ENCODE peak calls at places on chromosome 14, in nine cellular contexts. One of them, this sample, is unnamed. For H3K27me3, the result is how much of the 10 kb centered on the place peaks cover.

GRCh38 chr14:64983439-64984310 is 3.0 kb upstream of the FNTB start:
- DNase-seq in GM23248: peak
- DNase-seq in bronchial epithelial cell: peak
- DNase-seq in hepatocyte: peak
- DNase-seq in effector memory CD4-positive, alpha-beta T cell: no peak
- DNase-seq in HepG2: peak
- DNase-seq in Peyer's patch: no peak
- DNase-seq in body of pancreas: peak
- DNase-seq in tibial nerve: no peak
- DNase-seq in this sample: peak

GRCh38 chr14:89096946-89097345 is 272.5 kb downstream of the TTC8 start:
- DNase-seq in body of pancreas: no peak
- DNase-seq in bronchial epithelial cell: no peak
- DNase-seq in HepG2: no peak
- DNase-seq in hepatocyte: no peak
- DNase-seq in effector memory CD4-positive, alpha-beta T cell: no peak
- DNase-seq in Peyer's patch: no peak
- DNase-seq in GM23248: no peak
- DNase-seq in tibial nerve: no peak
- DNase-seq in this sample: no peak

GRCh38 chr14:61568572-61569011 is 126.7 kb upstream of the HIF1A start:
- DNase-seq in GM23248: no peak
- DNase-seq in effector memory CD4-positive, alpha-beta T cell: peak
- DNase-seq in bronchial epithelial cell: no peak
- DNase-seq in Peyer's patch: peak
- DNase-seq in HepG2: no peak
- DNase-seq in body of pancreas: peak
- DNase-seq in tibial nerve: no peak
- DNase-seq in hepatocyte: no peak
- DNase-seq in this sample: peak

GRCh38 chr14:75520852-75521251 is 1.4 kb upstream of the BATF start:
- DNase-seq in GM23248: no peak
- DNase-seq in hepatocyte: no peak
- DNase-seq in tibial nerve: no peak
- DNase-seq in effector memory CD4-positive, alpha-beta T cell: no peak
- DNase-seq in HepG2: no peak
- DNase-seq in bronchial epithelial cell: no peak
- DNase-seq in body of pancreas: no peak
- DNase-seq in Peyer's patch: no peak
- DNase-seq in this sample: no peak

GRCh38 chr14:52918486-52918885 is 32.4 kb downstream of the FERMT2 start:
- DNase-seq in hepatocyte: no peak
- DNase-seq in HepG2: no peak
- DNase-seq in GM23248: peak
- DNase-seq in Peyer's patch: no peak
- DNase-seq in tibial nerve: no peak
- DNase-seq in effector memory CD4-positive, alpha-beta T cell: peak
- DNase-seq in body of pancreas: no peak
- DNase-seq in bronchial epithelial cell: peak
- DNase-seq in this sample: no peak

GRCh38 chr14:28766505-28767238 is at the start of gene FOXG1:
- DNase-seq in tibial nerve: no peak
- DNase-seq in effector memory CD4-positive, alpha-beta T cell: no peak
- DNase-seq in GM23248: peak
- DNase-seq in body of pancreas: no peak
- DNase-seq in hepatocyte: no peak
- DNase-seq in bronchial epithelial cell: no peak
- DNase-seq in Peyer's patch: no peak
- DNase-seq in HepG2: no peak
- DNase-seq in this sample: peak

GRCh38 chr14:53946404-53947400 is 9.9 kb downstream of the BMP4 start:
- DNase-seq in effector memory CD4-positive, alpha-beta T cell: no peak
- DNase-seq in hepatocyte: peak
- DNase-seq in GM23248: no peak
- DNase-seq in bronchial epithelial cell: no peak
- DNase-seq in body of pancreas: peak
- DNase-seq in tibial nerve: no peak
- DNase-seq in Peyer's patch: no peak
- DNase-seq in HepG2: no peak
- DNase-seq in this sample: no peak

GRCh38 chr14:24880689-24881088 is 169.3 kb downstream of the STXBP6 start:
- DNase-seq in GM23248: peak
- DNase-seq in hepatocyte: no peak
- DNase-seq in tibial nerve: no peak
- DNase-seq in HepG2: no peak
- DNase-seq in effector memory CD4-positive, alpha-beta T cell: no peak
- DNase-seq in body of pancreas: no peak
- DNase-seq in Peyer's patch: no peak
- DNase-seq in bronchial epithelial cell: no peak
- DNase-seq in this sample: no peak

GRCh38 chr14:90649096-90649495 is 167.1 kb downstream of the TTC7B start:
- DNase-seq in Peyer's patch: no peak
- DNase-seq in hepatocyte: no peak
- DNase-seq in HepG2: no peak
- DNase-seq in body of pancreas: no peak
- DNase-seq in GM23248: no peak
- DNase-seq in tibial nerve: no peak
- DNase-seq in bronchial epithelial cell: no peak
- DNase-seq in effector memory CD4-positive, alpha-beta T cell: no peak
- DNase-seq in this sample: peak

GRCh38 chr14:76101384-76101783 is 50.3 kb upstream of the GPATCH2L start:
- DNase-seq in body of pancreas: no peak
- DNase-seq in Peyer's patch: no peak
- DNase-seq in hepatocyte: no peak
- DNase-seq in effector memory CD4-positive, alpha-beta T cell: no peak
- DNase-seq in HepG2: no peak
- DNase-seq in bronchial epithelial cell: no peak
- DNase-seq in GM23248: peak
- DNase-seq in tibial nerve: no peak
- DNase-seq in this sample: no peak

GRCh38 chr14:75249251-75249957 is 29.2 kb upstream of the FOS start:
- DNase-seq in body of pancreas: peak
- DNase-seq in bronchial epithelial cell: peak
- DNase-seq in HepG2: no peak
- DNase-seq in effector memory CD4-positive, alpha-beta T cell: peak
- DNase-seq in tibial nerve: no peak
- DNase-seq in GM23248: no peak
- DNase-seq in Peyer's patch: peak
- DNase-seq in hepatocyte: no peak
- DNase-seq in this sample: no peak

GRCh38 chr14:71206766-71207371 is 299.6 kb downstream of the PCNX1 start:
- DNase-seq in bronchial epithelial cell: peak
- DNase-seq in HepG2: no peak
- DNase-seq in body of pancreas: peak
- DNase-seq in GM23248: peak
- DNase-seq in effector memory CD4-positive, alpha-beta T cell: no peak
- DNase-seq in tibial nerve: no peak
- DNase-seq in hepatocyte: no peak
- DNase-seq in Peyer's patch: no peak
- DNase-seq in this sample: no peak

DNA sequence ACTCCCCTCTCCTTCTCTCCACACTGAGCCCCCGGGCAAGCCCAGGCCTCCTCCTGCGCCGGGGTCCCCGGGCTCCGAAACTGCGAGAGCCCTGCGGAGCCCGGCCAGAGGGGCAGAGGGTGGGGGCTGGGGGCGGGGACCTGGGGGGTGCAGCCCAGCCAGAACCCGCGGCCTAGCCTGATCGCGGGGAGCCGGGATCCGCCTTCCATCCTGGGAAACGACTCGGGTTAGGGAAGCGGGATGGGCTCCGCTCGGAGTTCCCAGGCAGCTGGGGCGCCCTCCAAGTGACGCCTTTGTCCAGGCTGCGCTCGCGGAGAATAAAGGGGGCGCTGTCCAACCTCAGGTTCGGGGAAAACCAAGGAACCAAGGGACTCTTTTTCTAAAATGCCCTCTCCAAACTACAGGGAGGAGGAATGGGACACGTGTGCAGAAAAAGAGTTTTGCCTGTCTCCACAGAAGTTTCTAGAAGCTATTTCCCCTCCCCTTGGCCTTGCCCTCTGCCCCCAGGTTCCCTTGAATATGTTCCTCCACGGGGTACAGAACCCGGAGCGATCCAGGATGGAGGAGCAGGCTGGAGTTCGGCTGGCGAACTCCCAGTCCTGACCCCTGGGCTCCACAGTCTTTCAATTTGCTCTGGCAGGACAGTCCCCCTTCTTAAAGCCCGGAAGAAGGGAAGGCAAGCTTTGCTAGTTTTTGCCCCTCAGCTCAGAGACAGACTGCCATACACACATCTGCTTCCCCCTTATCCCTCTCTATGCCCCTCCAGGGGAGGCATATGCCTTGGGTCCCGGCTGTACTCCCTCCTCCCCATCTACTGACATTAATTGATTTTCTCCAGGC is 13.9 kb downstream of the NKX2-1 start:
- DNase-seq in bronchial epithelial cell: no peak
- DNase-seq in GM23248: no peak
- DNase-seq in Peyer's patch: no peak
- DNase-seq in effector memory CD4-positive, alpha-beta T cell: no peak
- DNase-seq in HepG2: no peak
- DNase-seq in hepatocyte: no peak
- DNase-seq in body of pancreas: no peak
- DNase-seq in tibial nerve: no peak
- DNase-seq in this sample: peak
- H3K27me3 ChIP-seq in bronchial epithelial cell: under half
- H3K27me3 ChIP-seq in GM23248: half or more
- H3K27me3 ChIP-seq in Peyer's patch: half or more
- H3K27me3 ChIP-seq in effector memory CD4-positive, alpha-beta T cell: under half
- H3K27me3 ChIP-seq in HepG2: under half
- H3K27me3 ChIP-seq in hepatocyte: half or more
- H3K27me3 ChIP-seq in body of pancreas: half or more
- H3K27me3 ChIP-seq in tibial nerve: under half
- H3K27me3 ChIP-seq in this sample: half or more

GRCh38 chr14:105085766-105086165 is 20.5 kb upstream of the GPR132 start:
- DNase-seq in bronchial epithelial cell: no peak
- DNase-seq in body of pancreas: no peak
- DNase-seq in GM23248: no peak
- DNase-seq in tibial nerve: no peak
- DNase-seq in effector memory CD4-positive, alpha-beta T cell: no peak
- DNase-seq in HepG2: no peak
- DNase-seq in hepatocyte: peak
- DNase-seq in Peyer's patch: peak
- DNase-seq in this sample: no peak
- H3K27me3 ChIP-seq in bronchial epithelial cell: under half
- H3K27me3 ChIP-seq in body of pancreas: under half
- H3K27me3 ChIP-seq in GM23248: under half
- H3K27me3 ChIP-seq in tibial nerve: under half
- H3K27me3 ChIP-seq in effector memory CD4-positive, alpha-beta T cell: under half
- H3K27me3 ChIP-seq in HepG2: under half
- H3K27me3 ChIP-seq in hepatocyte: under half
- H3K27me3 ChIP-seq in Peyer's patch: under half
- H3K27me3 ChIP-seq in this sample: under half

DNA sequence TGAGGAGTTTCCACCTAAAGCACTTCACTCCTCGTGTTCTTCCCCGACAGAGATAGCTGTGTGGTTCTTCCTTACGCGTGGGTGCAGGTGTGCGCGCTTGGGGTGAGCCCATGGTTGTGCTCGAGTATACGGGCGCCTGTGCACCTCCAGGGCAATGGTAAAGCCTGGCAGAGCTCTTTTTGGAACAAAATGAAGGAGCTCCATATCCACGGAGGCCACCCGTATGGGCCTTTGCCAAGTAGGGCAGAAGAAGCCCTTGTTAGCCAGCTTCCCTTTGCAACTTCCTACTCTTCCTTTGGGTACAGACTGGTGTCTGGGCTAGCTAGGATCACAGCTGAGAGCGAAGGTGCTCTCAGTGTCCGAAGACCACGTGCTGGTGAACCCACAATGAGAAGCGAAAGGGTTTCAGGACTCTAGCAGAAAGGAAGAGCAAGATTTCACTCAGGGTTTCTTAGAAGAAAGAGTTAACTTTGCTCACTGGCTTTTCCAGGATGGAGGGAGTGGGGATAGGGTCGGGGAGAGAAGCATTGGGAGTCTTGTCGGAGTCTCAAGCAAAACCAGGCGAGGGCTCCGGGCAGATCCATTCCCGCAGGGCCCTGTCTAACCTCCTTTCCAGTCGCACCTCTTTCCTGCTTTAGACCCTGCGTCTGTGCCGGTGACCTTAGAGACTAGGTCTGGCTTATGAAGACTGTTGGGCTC is 977 bp upstream of the LRFN5 start:
- DNase-seq in HepG2: no peak
- DNase-seq in tibial nerve: no peak
- DNase-seq in bronchial epithelial cell: no peak
- DNase-seq in GM23248: peak
- DNase-seq in Peyer's patch: no peak
- DNase-seq in body of pancreas: no peak
- DNase-seq in effector memory CD4-positive, alpha-beta T cell: no peak
- DNase-seq in hepatocyte: peak
- DNase-seq in this sample: peak
- H3K27me3 ChIP-seq in HepG2: under half
- H3K27me3 ChIP-seq in tibial nerve: under half
- H3K27me3 ChIP-seq in bronchial epithelial cell: under half
- H3K27me3 ChIP-seq in GM23248: under half
- H3K27me3 ChIP-seq in Peyer's patch: under half
- H3K27me3 ChIP-seq in body of pancreas: under half
- H3K27me3 ChIP-seq in effector memory CD4-positive, alpha-beta T cell: under half
- H3K27me3 ChIP-seq in hepatocyte: under half
- H3K27me3 ChIP-seq in this sample: under half

GRCh38 chr14:56570295-56570694 is 9.3 kb upstream of the TMEM260 start:
- DNase-seq in tibial nerve: no peak
- DNase-seq in bronchial epithelial cell: no peak
- DNase-seq in HepG2: no peak
- DNase-seq in effector memory CD4-positive, alpha-beta T cell: no peak
- DNase-seq in GM23248: no peak
- DNase-seq in Peyer's patch: no peak
- DNase-seq in hepatocyte: no peak
- DNase-seq in body of pancreas: no peak
- DNase-seq in this sample: no peak
- H3K27me3 ChIP-seq in tibial nerve: under half
- H3K27me3 ChIP-seq in bronchial epithelial cell: under half
- H3K27me3 ChIP-seq in HepG2: under half
- H3K27me3 ChIP-seq in effector memory CD4-positive, alpha-beta T cell: under half
- H3K27me3 ChIP-seq in GM23248: under half
- H3K27me3 ChIP-seq in Peyer's patch: under half
- H3K27me3 ChIP-seq in hepatocyte: under half
- H3K27me3 ChIP-seq in body of pancreas: under half
- H3K27me3 ChIP-seq in this sample: under half

GRCh38 chr14:85531594-85532391 is 1.8 kb downstream of the FLRT2 start:
- DNase-seq in tibial nerve: peak
- DNase-seq in body of pancreas: peak
- DNase-seq in GM23248: peak
- DNase-seq in bronchial epithelial cell: peak
- DNase-seq in Peyer's patch: no peak
- DNase-seq in HepG2: no peak
- DNase-seq in hepatocyte: peak
- DNase-seq in effector memory CD4-positive, alpha-beta T cell: no peak
- DNase-seq in this sample: peak
- H3K27me3 ChIP-seq in tibial nerve: under half
- H3K27me3 ChIP-seq in body of pancreas: under half
- H3K27me3 ChIP-seq in GM23248: under half
- H3K27me3 ChIP-seq in bronchial epithelial cell: under half
- H3K27me3 ChIP-seq in Peyer's patch: under half
- H3K27me3 ChIP-seq in HepG2: under half
- H3K27me3 ChIP-seq in hepatocyte: under half
- H3K27me3 ChIP-seq in effector memory CD4-positive, alpha-beta T cell: under half
- H3K27me3 ChIP-seq in this sample: under half

GRCh38 chr14:101347893-101348777 is 213.2 kb upstream of the DIO3 start:
- DNase-seq in tibial nerve: no peak
- DNase-seq in body of pancreas: no peak
- DNase-seq in GM23248: no peak
- DNase-seq in HepG2: no peak
- DNase-seq in hepatocyte: no peak
- DNase-seq in Peyer's patch: no peak
- DNase-seq in effector memory CD4-positive, alpha-beta T cell: no peak
- DNase-seq in bronchial epithelial cell: no peak
- DNase-seq in this sample: no peak
- H3K27me3 ChIP-seq in tibial nerve: under half
- H3K27me3 ChIP-seq in body of pancreas: under half
- H3K27me3 ChIP-seq in GM23248: under half
- H3K27me3 ChIP-seq in HepG2: under half
- H3K27me3 ChIP-seq in hepatocyte: under half
- H3K27me3 ChIP-seq in Peyer's patch: under half
- H3K27me3 ChIP-seq in effector memory CD4-positive, alpha-beta T cell: under half
- H3K27me3 ChIP-seq in bronchial epithelial cell: under half
- H3K27me3 ChIP-seq in this sample: under half